ENCODE peak calls at places on chromosome X, in four cellular contexts. O is K562, S is stomach, G is GM23338. Y is an unnamed sample.
A peak's percentile ranks its signal among the peaks of the same experiment; 100 is the strongest.

GRCh38 chrX:110600745-110601310 is 194.8 kb downstream of the CHRDL1 start:
- DNase-seq in O (no peak), S (no peak), G (no peak), Y (no peak)

GRCh38 chrX:40933132-40934078 is 151.8 kb upstream of the USP9X start:
- DNase-seq in G (no peak), S (no peak), O (peak; percentile 14), Y (no peak)

GRCh38 chrX:139194571-139195280 is 335.8 kb upstream of the F9 start:
- DNase-seq in G (peak; percentile 38), S (peak; percentile 71), O (peak; percentile 48), Y (peak; percentile 51)

GRCh38 chrX:120560405-120560841 is 339 bp downstream of the CUL4B start:
- DNase-seq in S (peak; percentile 36), O (no peak), G (no peak), Y (peak; percentile 20)

GRCh38 chrX:71177327-71177726 is 32.7 kb downstream of the NLGN3 start:
- DNase-seq in S (no peak), O (no peak), G (no peak), Y (no peak)

GRCh38 chrX:1468250-1468772 is 15.6 kb upstream of the ASMTL start:
- DNase-seq in O (no peak), S (peak; percentile 50), G (no peak), Y (no peak)

GRCh38 chrX:107686792-107687191 is 58.5 kb downstream of the PRPS1 start:
- DNase-seq in G (no peak), S (no peak), O (no peak), Y (no peak)

GRCh38 chrX:39821011-39821708 is 276.6 kb downstream of the BCOR start:
- DNase-seq in G (peak; percentile 53), S (no peak), O (no peak), Y (no peak)

GRCh38 chrX:2311483-2311882 is 189.3 kb downstream of the DHRSX start:
- DNase-seq in S (no peak), G (peak; percentile 97), O (no peak), Y (no peak)

GRCh38 chrX:69109706-69110635 is 55.3 kb downstream of the PJA1 start:
- DNase-seq in S (no peak), O (peak; percentile 25), G (no peak), Y (peak; percentile 46)

GRCh38 chrX:94430091-94430490 is 756.1 kb downstream of the FAM133A start:
- DNase-seq in G (no peak), O (no peak), S (no peak), Y (no peak)

GRCh38 chrX:9746148-9746880 is 19.3 kb downstream of the GPR143 start:
- DNase-seq in S (no peak), O (no peak), G (peak; percentile 11), Y (no peak)

GRCh38 chrX:134672101-134672500 is 13.8 kb upstream of the PLAC1 start:
- DNase-seq in G (no peak), S (no peak), O (no peak), Y (no peak)

GRCh38 chrX:31038585-31039326 is 33.1 kb downstream of the FTHL17 start:
- DNase-seq in G (peak; percentile 58), S (peak; percentile 33), O (peak; percentile 9), Y (peak; percentile 4)

DNA sequence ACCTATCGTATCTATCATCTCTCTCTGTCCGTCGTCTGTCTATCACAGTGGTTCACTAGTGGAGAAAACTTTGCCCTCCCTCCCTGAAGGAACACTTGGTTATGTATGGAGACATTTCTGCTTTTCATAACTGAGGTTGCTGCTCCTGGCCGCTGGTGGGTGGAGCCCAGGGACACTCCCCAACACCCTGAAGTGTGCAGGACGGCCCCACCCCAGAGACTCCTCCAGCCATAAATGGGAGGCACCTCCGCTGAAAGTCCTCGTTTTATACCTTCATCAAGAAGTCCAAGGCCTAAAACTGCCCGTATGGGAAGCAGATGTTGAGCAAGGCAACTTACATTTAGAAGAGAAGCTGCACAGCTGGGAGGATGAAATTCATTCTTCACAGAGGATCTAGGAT is 43.6 kb downstream of the PRKX start:
- DNase-seq in G (no peak), O (no peak), S (no peak), Y (no peak)
- H3K36me3 ChIP-seq in G (no peaks in the 10 kb centered on the region), O (peaks cover 43% of the 10 kb centered on the region), S (peaks cover 17% of the 10 kb centered on the region), Y (no peaks in the 10 kb centered on the region)

GRCh38 chrX:104141087-104141760 is 15.6 kb downstream of the SLC25A53 start:
- DNase-seq in G (no peak), O (no peak), S (no peak), Y (no peak)

GRCh38 chrX:104136241-104137019 is 20.4 kb downstream of the SLC25A53 start:
- DNase-seq in O (peak; percentile 58), S (peak; percentile 72), G (peak; percentile 86), Y (peak; percentile 70)

GRCh38 chrX:104134583-104135261 is 22.1 kb downstream of the SLC25A53 start:
- DNase-seq in O (no peak), S (no peak), G (no peak), Y (no peak)

GRCh38 chrX:104135677-104136076 is 21.1 kb downstream of the SLC25A53 start:
- DNase-seq in O (no peak), G (no peak), S (no peak), Y (no peak)

GRCh38 chrX:104137496-104137895 is 19.3 kb downstream of the SLC25A53 start:
- DNase-seq in S (no peak), O (peak; percentile 59), G (peak; percentile 3), Y (no peak)
- H3K4me3 ChIP-seq in S (no peak overlapping the region), O (no peak overlapping the region), G (no peak overlapping the region), Y (no peak overlapping the region)

DNA sequence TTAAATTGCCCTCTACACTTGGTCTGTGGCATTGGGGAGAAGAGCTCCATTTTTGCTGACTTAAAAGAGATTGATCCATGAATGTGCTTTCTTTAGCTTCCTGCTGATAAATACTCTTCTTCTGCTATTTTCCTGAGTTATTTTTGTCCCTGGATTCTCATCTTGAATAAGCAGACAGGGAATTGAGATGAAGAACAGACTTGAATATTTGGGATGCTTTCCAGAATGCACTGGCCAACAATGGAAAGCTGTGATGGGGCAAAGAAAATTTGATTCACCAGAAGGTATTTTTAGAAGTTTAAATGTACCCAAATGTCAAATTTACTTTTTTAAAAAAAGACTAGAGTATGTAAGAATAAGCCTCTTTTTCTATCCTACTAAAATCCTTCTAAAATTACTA is 309.9 kb upstream of the PPP1R2C start:
- DNase-seq in S (no peak), G (no peak), O (no peak), Y (no peak)
- TF ChIP-seq POLR2AphosphoS5 in S (no peak), G (no peak), O (no peak), Y (no peak)

GRCh38 chrX:23729214-23729613 is 13.9 kb downstream of the ACOT9 start:
- DNase-seq in G (no peak), O (no peak), S (no peak), Y (no peak)

GRCh38 chrX:23727206-23727605 is 15.9 kb downstream of the ACOT9 start:
- DNase-seq in S (no peak), O (no peak), G (no peak), Y (no peak)

GRCh38 chrX:23736030-23736429 is 7.0 kb downstream of the ACOT9 start:
- DNase-seq in O (no peak), G (no peak), S (no peak), Y (no peak)

GRCh38 chrX:23737413-23737812 is 5.7 kb downstream of the ACOT9 start:
- DNase-seq in O (no peak), G (no peak), S (no peak), Y (no peak)

GRCh38 chrX:23732704-23733103 is 10.4 kb downstream of the ACOT9 start:
- DNase-seq in O (no peak), S (no peak), G (no peak), Y (no peak)
- H3K36me3 ChIP-seq in O (peaks cover 39% of the 10 kb centered on the region), S (peaks cover 36% of the 10 kb centered on the region), G (no peaks in the 10 kb centered on the region), Y (no peaks in the 10 kb centered on the region)

GRCh38 chrX:152451731-152451980 is 541 bp upstream of the GABRA3 start:
- DNase-seq in S (no peak), G (no peak), O (no peak), Y (no peak)
- H3K4me3 ChIP-seq in S (no peak overlapping the region), G (peak overlapping the region; percentile 65), O (no peak overlapping the region), Y (no peak overlapping the region)

GRCh38 chrX:97267916-97268680 is 384.4 kb downstream of the RPA4 start:
- DNase-seq in S (no peak), G (no peak), O (no peak), Y (no peak)

GRCh38 chrX:97267376-97267775 is 383.7 kb downstream of the RPA4 start:
- DNase-seq in O (no peak), G (no peak), S (no peak), Y (no peak)

GRCh38 chrX:97260679-97261078 is 377.0 kb downstream of the RPA4 start:
- DNase-seq in S (no peak), G (no peak), O (no peak), Y (no peak)

GRCh38 chrX:97266406-97267121 is 382.9 kb downstream of the RPA4 start:
- DNase-seq in G (no peak), S (no peak), O (no peak), Y (no peak)
- TF ChIP-seq POLR2AphosphoS5 in G (no peak), S (no peak), O (no peak), Y (no peak)

GRCh38 chrX:352181-352580 is 33.6 kb upstream of the GTPBP6 start:
- DNase-seq in G (no peak), O (no peak), S (no peak), Y (no peak)
- H3K36me3 ChIP-seq in G (no peaks in the 10 kb centered on the region), O (no peaks in the 10 kb centered on the region), S (peaks cover 21% of the 10 kb centered on the region), Y (no peaks in the 10 kb centered on the region)